ENCODE peak calls at places on chromosomes 11 and 22, in four cellular contexts. R is lower lobe of right lung; W is GM19239; O is activated CD8-positive, alpha-beta memory T cell treated with anti-CD3 and anti-CD28 coated beads for 24 hours. B is an unnamed sample.

GRCh38 chr11:64887234-64887756 is 8.9 kb upstream of the EHD1 start:
- DNase-seq in R (no peak), O (no peak), W (no peak), B (no peak)

GRCh38 chr11:132158091-132158490 is 787.7 kb downstream of the NTM start:
- DNase-seq in W (no peak), R (no peak), O (no peak), B (peak; percentile 30)

GRCh38 chr11:114233755-114234154 is 62.4 kb upstream of the NNMT start:
- DNase-seq in W (no peak), R (no peak), O (no peak), B (no peak)

GRCh38 chr11:74725701-74726100 is 5.5 kb downstream of the CHRDL2 start:
- DNase-seq in R (no peak), W (no peak), O (no peak), B (no peak)

GRCh38 chr11:88175004-88175706 is at the start of gene RAB38:
- DNase-seq in O (peak; percentile 73), W (no peak), R (peak; percentile 78), B (no peak)

GRCh38 chr22:45544588-45545170 is 42.0 kb downstream of the FBLN1 start:
- DNase-seq in O (no peak), W (no peak), R (no peak), B (no peak)

GRCh38 chr22:44738347-44738715 is 14.0 kb upstream of the ARHGAP8 start:
- DNase-seq in O (no peak), W (no peak), R (no peak), B (no peak)

GRCh38 chr11:10550988-10551657 is 10.1 kb upstream of the RNF141 start:
- DNase-seq in O (no peak), R (no peak), W (no peak), B (no peak)

GRCh38 chr11:33696411-33696810 is 4.2 kb downstream of the C11orf91 start:
- DNase-seq in R (no peak), O (peak; percentile 38), W (no peak), B (no peak)

GRCh38 chr11:63530021-63530420 is 6.6 kb upstream of the PLAAT4 start:
- DNase-seq in O (no peak), R (no peak), W (no peak), B (no peak)

GRCh38 chr11:69970785-69971535 is 107.2 kb upstream of the ANO1 start:
- DNase-seq in R (no peak), O (no peak), W (no peak), B (no peak)

GRCh38 chr22:26860233-26860765 is 202.9 kb downstream of the MIAT start:
- DNase-seq in R (no peak), W (no peak), O (no peak), B (no peak)

GRCh38 chr11:117179048-117179999 is 781 bp downstream of the SIDT2 start:
- DNase-seq in O (peak; percentile 76), R (peak; percentile 64), W (no peak), B (no peak)

GRCh38 chr11:126597041-126597440 is 241.6 kb downstream of the ST3GAL4 start:
- DNase-seq in W (no peak), R (no peak), O (no peak), B (no peak)

GRCh38 chr11:18203723-18204122 is 31.1 kb downstream of the MRGPRX4 start:
- DNase-seq in R (no peak), W (peak; percentile 34), O (no peak), B (peak; percentile 63)

GRCh38 chr11:72038491-72038890 is 39.8 kb downstream of the IL18BP start:
- DNase-seq in R (no peak), W (no peak), O (no peak), B (no peak)

GRCh38 chr11:106087815-106088435 is 10.5 kb downstream of the AASDHPPT start:
- DNase-seq in O (peak; percentile 62), R (peak; percentile 54), W (no peak), B (no peak)

GRCh38 chr22:49647346-49648026 is 180.2 kb downstream of the BRD1 start:
- DNase-seq in O (no peak), W (no peak), R (no peak), B (no peak)

GRCh38 chr22:27327981-27328721 is 473.4 kb downstream of the MN1 start:
- DNase-seq in W (no peak), O (no peak), R (no peak), B (no peak)